ENCODE peak calls at places on chromosome 7, in four cellular contexts. E is left ventricle myocardium inferior, U is OCI-LY7, W is B cell. L is an unnamed sample.

GRCh38 chr7:80411621-80412020 is 100.2 kb downstream of the GNAT3 start:
- DNase-seq in E (no peak), W (no peak), U (no peak), L (no peak)

GRCh38 chr7:95404316-95404715 is 8.1 kb upstream of the PON3 start:
- DNase-seq in E (peak; percentile 22), U (no peak), W (no peak), L (peak; percentile 26)

GRCh38 chr7:102044641-102044983 is 227.2 kb downstream of the CUX1 start:
- DNase-seq in E (no peak), W (no peak), U (no peak), L (no peak)

GRCh38 chr7:124550036-124550435 is 215.6 kb downstream of the GPR37 start:
- DNase-seq in W (no peak), U (no peak), E (no peak), L (no peak)

GRCh38 chr7:128155100-128155763 is 85.8 kb upstream of the LEP start:
- DNase-seq in U (no peak), W (no peak), E (no peak), L (no peak)

GRCh38 chr7:29285451-29285807 is 90.9 kb downstream of the CHN2 start:
- DNase-seq in W (no peak), U (no peak), E (no peak), L (no peak)

GRCh38 chr7:2261611-2262010 is 19.6 kb downstream of the NUDT1 start:
- DNase-seq in E (no peak), W (peak; percentile 90), U (peak; percentile 59), L (no peak)

GRCh38 chr7:48839108-48839507 is 85.2 kb upstream of the CDC14C start:
- DNase-seq in W (no peak), U (no peak), E (no peak), L (no peak)

GRCh38 chr7:116843373-116843772 is 19.0 kb upstream of the CAPZA2 start:
- DNase-seq in W (peak; percentile 43), E (no peak), U (no peak), L (no peak)

GRCh38 chr7:37284805-37285211 is 163.9 kb downstream of the ELMO1 start:
- DNase-seq in W (peak; percentile 44), U (peak; percentile 47), E (peak; percentile 38), L (peak; percentile 47)

GRCh38 chr7:87359366-87359765 is 13.9 kb downstream of the CROT start:
- DNase-seq in U (no peak), W (no peak), E (no peak), L (no peak)

GRCh38 chr7:32298403-32299132 is 191.6 kb downstream of the LSM5 start:
- DNase-seq in W (no peak), E (peak; percentile 46), U (no peak), L (no peak)

GRCh38 chr7:18408461-18408860 is 87.1 kb upstream of the HDAC9 start:
- DNase-seq in E (no peak), W (no peak), U (no peak), L (no peak)

GRCh38 chr7:155431231-155431630 is 26.7 kb upstream of the EN2 start:
- DNase-seq in W (no peak), U (no peak), E (no peak), L (no peak)

GRCh38 chr7:36048141-36048901 is 104.7 kb upstream of the EEPD1 start:
- DNase-seq in U (no peak), W (no peak), E (no peak), L (no peak)

GRCh38 chr7:27305854-27306253 is 63.3 kb downstream of the EVX1 start:
- DNase-seq in E (no peak), W (no peak), U (no peak), L (no peak)

GRCh38 chr7:73397521-73397934 is 36.0 kb upstream of the FZD9 start:
- DNase-seq in U (no peak), W (no peak), E (no peak), L (no peak)

GRCh38 chr7:154865984-154866685 is 136.8 kb downstream of the PAXIP1 start:
- DNase-seq in W (no peak), U (no peak), E (no peak), L (no peak)

GRCh38 chr7:55502988-55503514 is 69.3 kb downstream of the VOPP1 start:
- DNase-seq in E (no peak), W (no peak), U (peak; percentile 46), L (no peak)

GRCh38 chr7:17462059-17462695 is 163.7 kb downstream of the AHR start:
- DNase-seq in E (no peak), W (no peak), U (no peak), L (no peak)

GRCh38 chr7:156376317-156376716 is 264.3 kb upstream of the RNF32 start:
- DNase-seq in E (no peak), W (no peak), U (no peak), L (no peak)

GRCh38 chr7:6636741-6637543 is at the start of gene ZNF316:
- DNase-seq in E (peak; percentile 72), U (peak; percentile 74), W (peak; percentile 88), L (peak; percentile 78)

GRCh38 chr7:143395187-143396149 is 13.2 kb downstream of the EPHA1 start:
- DNase-seq in U (no peak), W (no peak), E (no peak), L (peak; percentile 94)
- TF ChIP-seq CTCF in U (no peak), W (no peak), E (no peak), L (no peak)

GRCh38 chr7:38883706-38884105 is 25.3 kb downstream of the VPS41 start:
- DNase-seq in W (no peak), E (no peak), U (no peak), L (no peak)

GRCh38 chr7:38889872-38890432 is 19.0 kb downstream of the VPS41 start:
- DNase-seq in W (no peak), U (no peak), E (no peak), L (no peak)

GRCh38 chr7:38889079-38889478 is 19.9 kb downstream of the VPS41 start:
- DNase-seq in E (no peak), W (no peak), U (no peak), L (no peak)

GRCh38 chr7:38881947-38882684 is 26.9 kb downstream of the VPS41 start:
- DNase-seq in U (no peak), W (no peak), E (no peak), L (no peak)

GRCh38 chr7:38886265-38886664 is 22.7 kb downstream of the VPS41 start:
- DNase-seq in U (no peak), E (no peak), W (no peak), L (no peak)
- TF ChIP-seq CTCF in U (no peak), E (no peak), W (no peak), L (no peak)

GRCh38 chr7:69890081-69890369 is 291.8 kb downstream of the AUTS2 start:
- DNase-seq in W (no peak), U (peak; percentile 18), E (no peak), L (no peak)

GRCh38 chr7:69896100-69896499 is 297.8 kb downstream of the AUTS2 start:
- DNase-seq in W (no peak), E (no peak), U (no peak), L (no peak)

GRCh38 chr7:69892790-69893189 is 294.5 kb downstream of the AUTS2 start:
- DNase-seq in U (peak; percentile 28), W (no peak), E (no peak), L (no peak)

GRCh38 chr7:69898189-69898588 is 299.9 kb downstream of the AUTS2 start:
- DNase-seq in E (no peak), W (no peak), U (peak; percentile 77), L (no peak)

DNA sequence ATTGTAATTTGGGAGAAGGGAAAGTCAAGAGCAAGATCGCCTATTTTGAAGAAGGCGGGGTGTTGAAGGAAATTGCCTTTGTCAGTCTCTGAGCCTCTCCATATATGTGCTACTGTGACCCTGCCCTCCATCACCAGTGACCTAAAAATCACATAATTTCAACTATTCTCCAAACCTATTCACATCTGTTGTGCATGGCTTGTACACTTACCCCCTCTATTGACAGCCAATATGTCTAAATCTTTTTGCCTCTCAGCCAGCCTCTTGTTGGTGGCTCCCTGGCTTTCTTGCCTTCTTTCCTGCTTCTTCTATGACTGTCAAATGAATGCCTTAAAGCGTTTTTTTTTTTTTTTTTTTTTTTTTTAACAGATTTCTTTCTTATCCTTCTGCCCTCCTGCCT is 295.6 kb downstream of the AUTS2 start:
- DNase-seq in E (no peak), U (peak; percentile 67), W (peak; percentile 18), L (no peak)
- TF ChIP-seq CTCF in E (peak; percentile 53), U (peak; percentile 76), W (peak; percentile 49), L (peak; percentile 29)

DNA sequence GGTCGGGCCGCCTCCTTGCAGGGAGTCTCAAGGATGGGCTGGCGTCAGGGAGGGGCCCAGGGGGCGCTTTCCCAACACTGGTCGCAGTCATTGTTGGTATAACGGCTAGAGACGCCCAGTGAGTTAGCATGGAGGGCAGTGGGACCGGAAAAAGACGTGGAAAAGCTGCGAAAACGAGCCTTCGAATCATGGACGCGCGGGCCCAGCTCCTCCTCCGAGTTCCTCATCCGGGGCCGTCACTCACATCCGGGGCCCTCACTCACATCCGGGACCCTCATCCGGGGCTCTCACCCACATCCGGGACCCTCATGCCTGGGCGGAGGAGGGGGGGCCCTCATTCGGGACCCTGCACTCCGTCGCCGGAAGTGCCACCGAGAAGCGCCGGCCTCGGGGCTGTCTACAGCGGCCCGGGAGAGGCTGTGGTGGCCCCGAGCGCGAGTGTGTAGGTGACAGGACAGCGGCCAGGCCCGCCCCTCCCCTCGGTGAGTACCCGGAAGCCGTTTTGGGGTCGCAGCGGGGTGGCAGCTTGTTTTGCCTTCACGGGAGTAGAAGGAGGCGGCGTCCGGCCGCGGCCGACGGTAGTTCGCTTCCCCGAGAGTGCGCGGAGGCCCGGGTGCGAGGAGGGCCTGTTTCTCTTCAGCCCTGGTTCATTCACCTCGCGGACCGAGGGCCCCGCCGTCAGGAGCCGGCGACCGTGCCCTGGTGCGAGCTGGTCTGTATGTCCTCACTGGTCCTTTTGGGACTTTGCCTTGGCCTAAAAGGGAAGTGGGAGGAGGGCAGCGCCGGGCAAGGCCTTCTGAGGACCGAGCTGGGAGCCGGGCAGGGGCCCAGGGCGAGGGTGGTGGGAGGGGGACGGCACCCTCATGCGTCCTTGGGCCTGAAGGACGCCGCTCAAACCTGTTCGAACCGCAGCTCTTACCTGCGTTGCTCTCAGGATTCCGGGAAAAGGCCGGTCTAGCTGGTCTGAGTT is at the start of gene ZNF655:
- DNase-seq in U (peak; percentile 94), W (peak; percentile 93), E (peak; percentile 91), L (peak; percentile 85)
- TF ChIP-seq CTCF in U (no peak), W (no peak), E (no peak), L (no peak)

GRCh38 chr7:24786941-24787340 is 29.7 kb upstream of the GSDME start:
- DNase-seq in U (no peak), W (no peak), E (no peak), L (no peak)

GRCh38 chr7:24788956-24789576 is 31.8 kb upstream of the GSDME start:
- DNase-seq in E (no peak), U (no peak), W (no peak), L (no peak)

GRCh38 chr7:24784292-24784691 is 27.0 kb upstream of the GSDME start:
- DNase-seq in U (no peak), W (no peak), E (no peak), L (no peak)

GRCh38 chr7:24786306-24786705 is 29.0 kb upstream of the GSDME start:
- DNase-seq in E (no peak), W (no peak), U (no peak), L (no peak)

DNA sequence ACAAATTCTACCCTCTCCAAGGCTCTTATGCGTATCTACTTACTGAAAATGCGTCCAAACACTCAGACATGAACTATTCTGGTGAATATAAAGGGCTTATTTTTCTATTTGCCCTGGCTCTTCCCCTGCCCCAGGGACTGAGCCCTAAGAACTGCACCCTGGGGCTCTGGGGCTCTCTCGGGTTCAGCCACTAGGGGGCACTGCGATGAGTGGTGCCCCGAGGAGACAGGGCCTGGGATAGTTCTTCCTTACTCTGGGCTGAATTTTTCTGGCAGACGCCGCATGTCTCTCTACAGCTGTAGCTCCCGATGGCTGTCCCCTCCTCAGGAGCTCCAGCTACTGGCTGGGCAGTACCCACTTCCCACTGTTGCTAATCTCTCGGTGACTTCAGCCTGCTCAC is 30.8 kb upstream of the GSDME start:
- DNase-seq in U (no peak), W (no peak), E (no peak), L (no peak)
- TF ChIP-seq CTCF in U (peak; percentile 82), W (peak; percentile 25), E (peak; percentile 32), L (peak; percentile 17)

L was measured in right lobe of liver.